ENCODE peak calls at places on chromosomes 2 and 18, in five cellular contexts. N, O, E, X and J are unnamed samples.

GRCh38 chr2:64995041-64995440 is 5.8 kb downstream of the SLC1A4 start:
- DNase-seq in N (no peak), O (no peak), E (no peak), X (no peak), J (no peak)

GRCh38 chr18:35337256-35337655 is 7.0 kb downstream of the ZNF24 start:
- DNase-seq in N (no peak), O (no peak), E (no peak), X (no peak), J (no peak)

GRCh38 chr2:138712212-138712979 is 67.8 kb downstream of the NXPH2 start:
- DNase-seq in N (no peak), O (no peak), E (peak; percentile 37), X (peak; percentile 61), J (no peak)

GRCh38 chr18:23228102-23229051 is 93.1 kb downstream of the CABLES1 start:
- DNase-seq in N (no peak), O (no peak), E (no peak), X (peak; percentile 82), J (no peak)

GRCh38 chr18:79606621-79607331 is 72.8 kb upstream of the CTDP1 start:
- DNase-seq in N (no peak), O (no peak), E (no peak), X (no peak), J (no peak)

GRCh38 chr2:182615036-182615435 is 101.0 kb upstream of the DNAJC10 start:
- DNase-seq in N (no peak), O (no peak), E (no peak), X (no peak), J (no peak)

GRCh38 chr2:10721344-10722251 is at the start of gene ATP6V1C2:
- DNase-seq in N (no peak), O (peak; percentile 28), E (no peak), X (no peak), J (peak; percentile 71)

GRCh38 chr2:30656079-30656478 is 151.2 kb downstream of the CAPN13 start:
- DNase-seq in N (no peak), O (no peak), E (no peak), X (no peak), J (no peak)

GRCh38 chr2:19829672-19830071 is 72.1 kb downstream of the TTC32 start:
- DNase-seq in N (no peak), O (no peak), E (no peak), X (no peak), J (no peak)

GRCh38 chr2:97645112-97645699 is 656 bp upstream of the COX5B start:
- DNase-seq in N (no peak), O (peak; percentile 57), E (no peak), X (no peak), J (no peak)

GRCh38 chr2:238970553-238971081 is 122.7 kb downstream of the TWIST2 start:
- DNase-seq in N (peak; percentile 62), O (peak; percentile 76), E (peak; percentile 58), X (no peak), J (peak; percentile 80)

GRCh38 chr2:9654429-9655100 is 23.8 kb upstream of the YWHAQ start:
- DNase-seq in N (no peak), O (no peak), E (no peak), X (no peak), J (no peak)

GRCh38 chr2:159617651-159618050 is 1.3 kb upstream of the BAZ2B start:
- DNase-seq in N (peak; percentile 21), O (no peak), E (no peak), X (no peak), J (no peak)

GRCh38 chr2:47094519-47095155 is 60.5 kb downstream of the STPG4 start:
- DNase-seq in N (no peak), O (no peak), E (no peak), X (no peak), J (no peak)

GRCh38 chr2:231541605-231542509 is 11.6 kb upstream of the NMUR1 start:
- DNase-seq in N (peak; percentile 40), O (peak; percentile 27), E (no peak), X (no peak), J (peak; percentile 86)

GRCh38 chr2:241775223-241776177 is 1.1 kb upstream of the GAL3ST2 start:
- DNase-seq in N (no peak), O (peak; percentile 5), E (peak; percentile 59), X (no peak), J (no peak)

GRCh38 chr18:67875057-67875456 is 358.5 kb upstream of the DSEL start:
- DNase-seq in N (no peak), O (no peak), E (no peak), X (no peak), J (no peak)

GRCh38 chr2:177474904-177475474 is 82.4 kb downstream of the AGPS start:
- DNase-seq in N (no peak), O (no peak), E (no peak), X (no peak), J (no peak)

GRCh38 chr2:3268705-3269029 is 109.0 kb downstream of the EIPR1 start:
- DNase-seq in N (no peak), O (no peak), E (no peak), X (no peak), J (no peak)

GRCh38 chr2:144464730-144465129 is 55.2 kb downstream of the ZEB2 start:
- DNase-seq in N (no peak), O (no peak), E (no peak), X (no peak), J (no peak)

GRCh38 chr2:218041302-218042165 is 27.5 kb upstream of the RUFY4 start:
- DNase-seq in N (no peak), O (no peak), E (no peak), X (no peak), J (no peak)

GRCh38 chr2:165018207-165018606 is 62.9 kb upstream of the SLC38A11 start:
- DNase-seq in N (no peak), O (no peak), E (no peak), X (no peak), J (peak; percentile 27)

GRCh38 chr2:226118471-226119429 is 680.9 kb downstream of the IRS1 start:
- DNase-seq in N (peak; percentile 91), O (no peak), E (peak; percentile 81), X (no peak), J (no peak)

GRCh38 chr2:32289165-32290054 is 11.7 kb downstream of the YIPF4 start:
- DNase-seq in N (peak; percentile 46), O (no peak), E (peak; percentile 80), X (no peak), J (no peak)

GRCh38 chr2:234947556-234947955 is 4.3 kb upstream of the SH3BP4 start:
- DNase-seq in N (no peak), O (no peak), E (no peak), X (no peak), J (no peak)

GRCh38 chr2:128513416-128514283 is 195.0 kb upstream of the HS6ST1 start:
- DNase-seq in N (no peak), O (no peak), E (no peak), X (peak; percentile 4), J (no peak)

GRCh38 chr2:230161180-230161579 is 58.6 kb downstream of the SP110 start:
- DNase-seq in N (no peak), O (no peak), E (no peak), X (no peak), J (no peak)

GRCh38 chr18:8865934-8866333 is 160.6 kb downstream of the MTCL1 start:
- DNase-seq in N (no peak), O (no peak), E (no peak), X (no peak), J (no peak)

GRCh38 chr18:33987206-33987605 is 237.5 kb downstream of the NOL4 start:
- DNase-seq in N (no peak), O (no peak), E (no peak), X (no peak), J (no peak)

GRCh38 chr18:76978616-76979015 is 154.0 kb downstream of the MBP start:
- DNase-seq in N (no peak), O (no peak), E (no peak), X (no peak), J (no peak)

GRCh38 chr18:76979111-76979751 is 153.4 kb downstream of the MBP start:
- DNase-seq in N (no peak), O (no peak), E (no peak), X (no peak), J (no peak)

GRCh38 chr18:76977681-76978234 is 154.8 kb downstream of the MBP start:
- DNase-seq in N (no peak), O (no peak), E (no peak), X (no peak), J (no peak)

GRCh38 chr18:76975577-76976110 is 153.3 kb downstream of the ZNF236 start:
- DNase-seq in N (no peak), O (no peak), E (no peak), X (no peak), J (no peak)

GRCh38 chr18:76977108-76977621 is 154.8 kb downstream of the ZNF236 start:
- DNase-seq in N (no peak), O (no peak), E (no peak), X (no peak), J (no peak)
- TF ChIP-seq ESRRA in N (no peak), O (no peak), E (no peak), X (no peak), J (no peak)

DNA sequence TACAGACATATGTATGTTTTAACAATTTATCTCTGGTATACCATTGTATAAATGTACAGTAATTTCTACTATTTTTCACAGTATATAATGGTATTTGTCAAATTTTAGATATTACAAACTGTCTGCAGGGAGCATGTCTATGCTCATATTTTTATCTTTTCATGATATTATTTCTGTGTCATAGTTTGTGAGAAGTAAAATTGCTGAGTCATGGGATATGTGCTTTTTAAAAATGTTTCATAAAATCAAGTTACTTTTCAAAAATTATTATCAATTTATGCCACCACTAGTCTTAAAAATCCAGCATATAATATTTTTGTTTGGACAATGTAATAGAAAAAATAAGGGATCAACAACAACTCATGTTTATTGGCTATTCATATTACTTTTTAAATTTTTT is 9.1 kb upstream of the ZNF804A start:
- DNase-seq in N (no peak), O (no peak), E (no peak), X (no peak), J (no peak)
- TF ChIP-seq CTCF in N (no peak), O (no peak), E (no peak), X (no peak), J (no peak)

DNA sequence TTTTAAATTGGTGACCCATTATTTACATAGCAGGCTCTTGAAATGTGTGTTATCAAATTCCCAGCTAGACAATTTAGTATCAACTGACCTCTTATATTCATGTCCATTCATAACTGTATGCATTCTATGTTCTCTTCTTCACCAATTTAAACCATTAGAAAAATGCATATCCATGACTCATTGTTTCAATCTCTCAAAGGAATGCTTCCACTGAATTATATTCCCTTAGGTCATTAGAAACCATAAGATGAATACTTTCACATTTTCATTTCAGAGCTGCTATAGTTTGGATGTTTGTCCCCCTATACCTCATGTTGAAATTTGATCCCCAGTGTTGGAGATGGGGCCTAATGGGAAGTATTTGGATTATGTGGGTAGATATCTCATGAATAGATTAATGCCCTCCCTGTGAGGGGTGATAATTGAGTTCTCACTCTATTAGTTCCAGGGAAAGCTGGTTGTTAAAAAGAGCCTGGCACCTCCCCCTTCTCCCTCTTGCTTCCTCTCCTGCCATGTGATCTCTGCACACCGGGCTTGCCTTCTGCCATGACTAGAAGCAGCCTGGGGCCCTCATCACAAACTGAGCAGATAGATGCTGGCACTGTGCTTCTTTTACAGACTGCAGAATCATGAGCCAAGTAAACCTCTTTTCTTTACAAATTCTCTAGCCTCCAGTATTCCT is 35.7 kb downstream of the THUMPD2 start:
- DNase-seq in N (no peak), O (no peak), E (no peak), X (no peak), J (no peak)
- TF ChIP-seq ESRRA in N (no peak), O (no peak), E (no peak), X (no peak), J (no peak)

DNA sequence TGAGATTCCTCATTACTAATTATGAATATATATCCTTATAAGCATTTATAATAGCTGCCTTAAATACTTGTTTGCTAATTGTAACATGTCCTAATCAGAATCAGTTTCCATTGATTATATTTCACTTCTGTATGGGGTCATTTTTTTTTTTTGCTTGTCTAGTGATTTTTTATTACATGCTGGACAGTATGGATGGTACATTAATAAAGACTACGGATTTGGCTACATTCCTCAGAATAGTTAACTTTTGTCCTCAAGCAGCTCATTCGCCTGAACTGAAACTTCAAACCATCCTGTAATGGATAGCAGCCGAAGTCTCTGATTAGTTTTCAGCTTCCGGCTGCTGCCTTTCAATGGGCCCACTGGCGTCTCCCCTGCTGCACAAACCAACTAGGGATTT is 11.7 kb downstream of the TGIF1 start:
- DNase-seq in N (no peak), O (no peak), E (no peak), X (no peak), J (no peak)
- TF ChIP-seq CTCF in N (no peak), O (no peak), E (no peak), X (no peak), J (no peak)